ENCODE peak calls at places on chromosome 11, in seven cellular contexts. L is EH, K is pancreas, U is amniotic epithelial cell, M is IMR-90, X is ureter, W is amygdala. H is an unnamed sample.

GRCh38 chr11:7353100-7353499 is 101.4 kb downstream of the SYT9 start:
- DNase-seq in L (peak), K (no peak), U (no peak), M (no peak), X (no peak), W (no peak), H (no peak)

GRCh38 chr11:1140642-1141490 is 16.9 kb upstream of the MUC5AC start:
- DNase-seq in L (no peak), K (no peak), U (no peak), M (no peak), X (no peak), W (no peak), H (no peak)

GRCh38 chr11:19218801-19219460 is 17.1 kb upstream of the CSRP3 start:
- DNase-seq in L (no peak), K (no peak), U (no peak), M (no peak), X (no peak), W (no peak), H (no peak)

GRCh38 chr11:126007263-126007662 is 55.4 kb downstream of the CDON start:
- DNase-seq in L (peak), K (no peak), U (peak), M (peak), X (no peak), W (no peak), H (no peak)

GRCh38 chr11:95108159-95108611 is 18.5 kb downstream of the ENDOD1 start:
- DNase-seq in L (peak), K (no peak), U (peak), M (peak), X (no peak), W (no peak), H (no peak)

GRCh38 chr11:96014234-96014633 is 90.3 kb upstream of the MTMR2 start:
- DNase-seq in L (peak), K (no peak), U (peak), M (peak), X (no peak), W (no peak), H (no peak)

GRCh38 chr11:35955636-35956035 is 11.8 kb downstream of the LDLRAD3 start:
- DNase-seq in L (no peak), K (no peak), U (no peak), M (no peak), X (no peak), W (no peak), H (no peak)

GRCh38 chr11:118984825-118985224 is 13.1 kb upstream of the CENATAC start:
- DNase-seq in L (no peak), K (no peak), U (no peak), M (no peak), X (no peak), W (no peak), H (no peak)

GRCh38 chr11:35103366-35104194 is 35.4 kb upstream of the CD44 start:
- DNase-seq in L (no peak), K (no peak), U (peak), M (peak), X (no peak), W (no peak), H (no peak)

GRCh38 chr11:82191690-82192089 is 542.0 kb downstream of the FAM181B start:
- DNase-seq in L (no peak), K (peak), U (no peak), M (no peak), X (no peak), W (no peak), H (no peak)

GRCh38 chr11:69010964-69011623 is 2.0 kb downstream of the MRGPRF start:
- DNase-seq in L (peak), K (peak), U (peak), M (peak), X (peak), W (no peak), H (no peak)

GRCh38 chr11:133526790-133527189 is 5.5 kb downstream of the OPCML start:
- DNase-seq in L (no peak), K (no peak), U (no peak), M (no peak), X (no peak), W (no peak), H (no peak)

GRCh38 chr11:112885744-112886706 is 75.2 kb upstream of the NCAM1 start:
- DNase-seq in L (no peak), K (no peak), U (peak), M (no peak), X (no peak), W (no peak), H (no peak)

GRCh38 chr11:132042296-132042695 is 671.9 kb downstream of the NTM start:
- DNase-seq in L (no peak), K (no peak), U (no peak), M (no peak), X (no peak), W (no peak), H (no peak)

GRCh38 chr11:44842219-44842618 is 108.5 kb downstream of the TP53I11 start:
- DNase-seq in L (peak), K (no peak), U (peak), M (peak), X (no peak), W (no peak), H (no peak)

GRCh38 chr11:61035086-61035835 is 63.8 kb downstream of the CD6 start:
- DNase-seq in L (no peak), K (no peak), U (no peak), M (no peak), X (no peak), W (no peak), H (no peak)

GRCh38 chr11:114705280-114706024 is 27.1 kb downstream of the NXPE2 start:
- DNase-seq in L (no peak), K (no peak), U (no peak), M (no peak), X (no peak), W (no peak), H (no peak)

GRCh38 chr11:62416596-62416995 is 2.2 kb upstream of the SCGB1A1 start:
- DNase-seq in L (no peak), K (no peak), U (no peak), M (no peak), X (no peak), W (no peak), H (no peak)

GRCh38 chr11:121711900-121712424 is 259.2 kb upstream of the SORL1-AS1 start:
- DNase-seq in L (peak), K (no peak), U (no peak), M (peak), X (no peak), W (no peak), H (no peak)

GRCh38 chr11:69353696-69354544 is 60.0 kb downstream of the MYEOV start:
- DNase-seq in L (peak), K (no peak), U (no peak), M (no peak), X (no peak), W (no peak), H (no peak)

GRCh38 chr11:128685383-128686044 is 8.4 kb upstream of the FLI1 start:
- DNase-seq in L (no peak), K (no peak), U (no peak), M (no peak), X (no peak), W (no peak), H (no peak)

GRCh38 chr11:74086242-74086884 is 77.5 kb upstream of the UCP3 start:
- DNase-seq in L (no peak), K (no peak), U (peak), M (no peak), X (no peak), W (no peak), H (no peak)

GRCh38 chr11:126479178-126479930 is 123.9 kb downstream of the ST3GAL4 start:
- DNase-seq in L (no peak), K (no peak), U (no peak), M (no peak), X (no peak), W (no peak), H (no peak)

GRCh38 chr11:16791494-16791961 is 53.1 kb downstream of the C11orf58 start:
- DNase-seq in L (peak), K (no peak), U (peak), M (peak), X (no peak), W (no peak), H (no peak)

GRCh38 chr11:133425992-133426391 is 106.3 kb downstream of the OPCML start:
- DNase-seq in L (no peak), K (no peak), U (no peak), M (no peak), X (no peak), W (no peak), H (no peak)